ENCODE peak calls at places on chromosomes 1 and 21, in eight cellular contexts. V is left ventricle myocardium inferior; X is uterus; B is neuronal stem cell; A is AG04450; S is adrenal gland; I is dorsolateral prefrontal cortex; D is CD8-positive, alpha-beta T cell. J is an unnamed sample.

GRCh38 chr1:7560128-7560527 is 211.0 kb upstream of the VAMP3 start:
- DNase-seq in V (no peak), X (no peak), B (no peak), A (no peak), S (no peak), I (no peak), D (no peak), J (no peak)

GRCh38 chr1:154609398-154610380 is 1.7 kb upstream of the ADAR start:
- DNase-seq in V (no peak), X (no peak), B (no peak), A (no peak), S (no peak), I (no peak), D (peak; percentile 62), J (peak; percentile 72)

GRCh38 chr1:178727014-178727895 is 2.2 kb downstream of the RALGPS2 start:
- DNase-seq in V (no peak), X (no peak), B (peak; percentile 2), A (no peak), S (no peak), I (no peak), D (no peak), J (no peak)

GRCh38 chr1:114702699-114703098 is 7.4 kb upstream of the AMPD1 start:
- DNase-seq in V (no peak), X (no peak), B (no peak), A (no peak), S (no peak), I (no peak), D (no peak), J (no peak)

GRCh38 chr1:235923466-235924008 is 56.8 kb upstream of the LYST start:
- DNase-seq in V (no peak), X (no peak), B (no peak), A (peak; percentile 53), S (no peak), I (no peak), D (peak; percentile 45), J (no peak)

GRCh38 chr1:210328746-210329488 is at the start of gene HHAT:
- DNase-seq in V (peak; percentile 90), X (peak; percentile 67), B (peak; percentile 69), A (peak; percentile 24), S (peak; percentile 76), I (peak; percentile 43), D (peak; percentile 59), J (peak; percentile 88)

GRCh38 chr1:236150291-236150940 is 8.1 kb downstream of the GPR137B start:
- DNase-seq in V (no peak), X (no peak), B (no peak), A (no peak), S (no peak), I (no peak), D (no peak), J (peak; percentile 67)

GRCh38 chr1:4657244-4657789 is 2.9 kb downstream of the AJAP1 start:
- DNase-seq in V (no peak), X (no peak), B (no peak), A (no peak), S (no peak), I (no peak), D (no peak), J (peak; percentile 69)

GRCh38 chr1:37433171-37433570 is 41.2 kb upstream of the ZC3H12A start:
- DNase-seq in V (no peak), X (no peak), B (no peak), A (no peak), S (no peak), I (no peak), D (no peak), J (no peak)

GRCh38 chr1:246726881-246727280 is 2.7 kb downstream of the SCCPDH start:
- DNase-seq in V (no peak), X (no peak), B (no peak), A (no peak), S (no peak), I (peak; percentile 41), D (no peak), J (no peak)

GRCh38 chr1:50959303-50959912 is 659 bp downstream of the FAF1 start:
- DNase-seq in V (no peak), X (peak; percentile 35), B (no peak), A (no peak), S (peak; percentile 42), I (no peak), D (peak; percentile 51), J (no peak)

GRCh38 chr1:63405021-63405420 is 37.6 kb downstream of the ALG6 start:
- DNase-seq in V (no peak), X (no peak), B (no peak), A (no peak), S (no peak), I (no peak), D (no peak), J (no peak)

GRCh38 chr1:247079141-247079874 is 697 bp upstream of the ZNF670 start:
- DNase-seq in V (no peak), X (no peak), B (peak; percentile 4), A (no peak), S (no peak), I (no peak), D (no peak), J (peak; percentile 42)

GRCh38 chr1:1925437-1926345 is 6.6 kb upstream of the TMEM52 start:
- DNase-seq in V (no peak), X (no peak), B (no peak), A (no peak), S (peak; percentile 18), I (no peak), D (no peak), J (no peak)

GRCh38 chr1:20317471-20317870 is 26.8 kb downstream of the VWA5B1 start:
- DNase-seq in V (no peak), X (no peak), B (no peak), A (no peak), S (no peak), I (no peak), D (no peak), J (no peak)

GRCh38 chr1:20318521-20318920 is 27.8 kb downstream of the VWA5B1 start:
- DNase-seq in V (no peak), X (no peak), B (no peak), A (no peak), S (no peak), I (no peak), D (no peak), J (no peak)

GRCh38 chr1:20318971-20319370 is 28.3 kb downstream of the VWA5B1 start:
- DNase-seq in V (no peak), X (no peak), B (no peak), A (no peak), S (no peak), I (no peak), D (no peak), J (no peak)

GRCh38 chr1:20320734-20321133 is 30.1 kb downstream of the VWA5B1 start:
- DNase-seq in V (no peak), X (no peak), B (no peak), A (no peak), S (no peak), I (no peak), D (no peak), J (no peak)

DNA sequence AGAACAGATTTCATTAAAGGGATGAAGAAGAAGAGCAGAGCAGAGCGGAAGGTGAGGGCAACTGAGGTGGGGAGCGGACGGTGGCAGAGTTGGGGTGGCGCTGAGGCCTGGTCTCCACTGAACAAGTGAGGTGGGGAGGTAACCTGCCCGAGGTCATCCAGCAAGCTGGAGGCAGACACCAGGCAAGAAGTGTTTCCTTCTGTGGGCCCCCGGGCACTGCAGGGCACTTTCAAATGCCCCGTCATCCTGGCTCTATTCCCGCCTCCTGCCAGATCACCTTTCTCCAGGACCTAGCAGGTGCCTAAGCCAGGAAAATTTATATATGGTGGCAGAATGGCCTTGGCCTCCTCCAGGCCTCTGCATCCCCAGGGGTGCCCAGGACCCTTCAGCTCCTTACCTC is 28.8 kb downstream of the VWA5B1 start:
- DNase-seq in V (no peak), X (no peak), B (no peak), A (no peak), S (no peak), I (no peak), D (no peak), J (no peak)
- H3K27me3 ChIP-seq in V (peaks cover 29% of the 10 kb centered on the region), X (no peaks in the 10 kb centered on the region), B (no peaks in the 10 kb centered on the region), A (peaks cover 2% of the 10 kb centered on the region), S (no peaks in the 10 kb centered on the region), I (no peaks in the 10 kb centered on the region), D (no peaks in the 10 kb centered on the region), J (no peaks in the 10 kb centered on the region)

GRCh38 chr1:206506803-206507394 is 432 bp upstream of the RASSF5 start:
- DNase-seq in V (no peak), X (no peak), B (no peak), A (no peak), S (peak; percentile 45), I (no peak), D (no peak), J (no peak)

GRCh38 chr1:206507395-206508129 is at the start of gene RASSF5:
- DNase-seq in V (peak; percentile 86), X (peak; percentile 74), B (peak; percentile 40), A (no peak), S (peak; percentile 87), I (peak; percentile 50), D (peak; percentile 77), J (peak; percentile 95)

GRCh38 chr1:206509612-206510257 is 2.4 kb downstream of the RASSF5 start:
- DNase-seq in V (no peak), X (no peak), B (no peak), A (no peak), S (no peak), I (no peak), D (no peak), J (no peak)

GRCh38 chr1:206508956-206509355 is 1.6 kb downstream of the RASSF5 start:
- DNase-seq in V (no peak), X (no peak), B (no peak), A (peak; percentile 42), S (no peak), I (no peak), D (no peak), J (no peak)

DNA sequence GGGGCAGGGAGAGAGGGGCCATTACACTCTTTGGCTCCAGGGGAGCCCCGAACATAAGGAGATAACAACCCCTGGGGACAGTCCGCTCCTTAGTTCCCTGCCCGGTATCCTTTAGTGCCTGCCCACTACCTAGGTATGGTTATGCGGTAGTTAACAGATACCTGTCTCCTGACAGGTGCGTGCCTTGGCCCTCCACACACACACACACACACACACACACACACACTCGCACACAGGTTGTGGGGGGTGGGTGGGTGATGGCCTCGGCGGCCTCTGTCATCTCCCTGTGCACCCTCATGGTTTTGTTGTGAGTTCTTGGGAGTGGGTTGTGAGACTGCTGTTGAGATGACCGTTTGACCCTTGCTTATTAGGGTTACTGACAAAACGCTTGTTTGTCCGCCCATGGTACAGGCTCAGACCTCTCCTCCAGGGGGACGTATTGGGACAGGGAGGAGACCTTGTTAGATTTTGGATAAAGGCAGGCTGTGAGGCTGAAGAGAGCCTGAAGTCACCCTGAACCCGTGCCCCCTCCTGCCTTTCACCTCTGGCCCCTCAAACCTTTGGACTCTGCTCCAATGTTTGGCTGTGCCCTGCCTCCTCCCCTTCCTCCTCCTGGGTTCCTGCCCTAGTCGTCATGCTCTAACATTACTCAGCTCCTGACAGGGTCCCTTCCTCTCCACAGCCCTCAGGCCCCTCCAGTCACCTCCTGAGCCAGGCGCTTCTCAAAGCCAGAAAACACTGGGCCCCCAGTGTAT is 976 bp downstream of the RASSF5 start:
- DNase-seq in V (no peak), X (no peak), B (no peak), A (no peak), S (no peak), I (no peak), D (no peak), J (no peak)
- H3K4me3 ChIP-seq in V (peak overlapping the region; percentile 79), X (peak overlapping the region; percentile 60), B (no peak overlapping the region), A (peak overlapping the region; percentile 60), S (peak overlapping the region; percentile 93), I (peak overlapping the region; percentile 59), D (peak overlapping the region; percentile 58), J (peak overlapping the region; percentile 69)

GRCh38 chr21:36709868-36710728 is 11.2 kb downstream of the SIM2 start:
- DNase-seq in V (no peak), X (no peak), B (peak; percentile 33), A (no peak), S (no peak), I (no peak), D (no peak), J (peak; percentile 82)
- H3K27me3 ChIP-seq in V (peaks cover 100% of the 10 kb centered on the region), X (peaks cover 26% of the 10 kb centered on the region), B (peaks cover 52% of the 10 kb centered on the region), A (peaks cover 93% of the 10 kb centered on the region), S (peaks cover 87% of the 10 kb centered on the region), I (peaks cover 86% of the 10 kb centered on the region), D (peaks cover 42% of the 10 kb centered on the region), J (peaks cover 81% of the 10 kb centered on the region)

GRCh38 chr1:202812176-202813026 is 1.6 kb downstream of the PCAT6 start:
- DNase-seq in V (no peak), X (no peak), B (no peak), A (no peak), S (no peak), I (no peak), D (no peak), J (no peak)
- H3K4me3 ChIP-seq in V (no peak overlapping the region), X (no peak overlapping the region), B (no peak overlapping the region), A (peak overlapping the region; percentile 92), S (no peak overlapping the region), I (no peak overlapping the region), D (no peak overlapping the region), J (peak overlapping the region; percentile 66)

J was measured in H7.